ENCODE peak calls at places on chromosomes 13 and 19, in seven cellular contexts. F is cardiac muscle cell, B is PC-3, U is IMR-90, D is osteoblast, K is fibroblast of lung, G is AG04449. S is an unnamed sample.

GRCh38 chr13:106882222-106882621 is 314.3 kb upstream of the ARGLU1 start:
- DNase-seq in F (no peak), B (no peak), U (no peak), D (no peak), K (no peak), G (no peak), S (no peak)

GRCh38 chr19:1929051-1929742 is 11.8 kb upstream of the CSNK1G2 start:
- DNase-seq in F (peak), B (peak), U (peak), D (peak), K (peak), G (no peak), S (no peak)

GRCh38 chr19:49700563-49700962 is 9.6 kb downstream of the CPT1C start:
- DNase-seq in F (no peak), B (no peak), U (no peak), D (peak), K (no peak), G (no peak), S (no peak)

GRCh38 chr19:55113570-55114039 is 3.8 kb downstream of the PPP1R12C start:
- DNase-seq in F (peak), B (no peak), U (peak), D (peak), K (peak), G (peak), S (no peak)

GRCh38 chr19:40585677-40586422 is 9.2 kb downstream of the SHKBP1 start:
- DNase-seq in F (peak), B (peak), U (peak), D (peak), K (no peak), G (no peak), S (no peak)

GRCh38 chr13:97141564-97142005 is 80.5 kb upstream of the MBNL2 start:
- DNase-seq in F (peak), B (peak), U (peak), D (no peak), K (peak), G (peak), S (peak)

GRCh38 chr13:109879338-109879737 is 93.0 kb upstream of the IRS2 start:
- DNase-seq in F (no peak), B (no peak), U (no peak), D (no peak), K (no peak), G (no peak), S (no peak)

GRCh38 chr19:39237200-39238184 is 7.3 kb downstream of the IFNL3 start:
- DNase-seq in F (no peak), B (peak), U (no peak), D (peak), K (no peak), G (no peak), S (no peak)

GRCh38 chr13:107882708-107883560 is 332.4 kb downstream of the LIG4 start:
- DNase-seq in F (no peak), B (peak), U (no peak), D (no peak), K (no peak), G (no peak), S (no peak)

GRCh38 chr13:62629618-62630017 is 1214.0 kb upstream of the PCDH20 start:
- DNase-seq in F (no peak), B (no peak), U (no peak), D (no peak), K (no peak), G (no peak), S (no peak)

GRCh38 chr13:22103628-22104027 is 432.8 kb downstream of the FGF9 start:
- DNase-seq in F (no peak), B (no peak), U (peak), D (no peak), K (no peak), G (no peak), S (no peak)

GRCh38 chr13:37225414-37226047 is 120.1 kb upstream of the CSNK1A1L start:
- DNase-seq in F (peak), B (no peak), U (peak), D (peak), K (peak), G (peak), S (no peak)

GRCh38 chr19:19595171-19595701 is 23.3 kb downstream of the PBX4 start:
- DNase-seq in F (peak), B (peak), U (peak), D (peak), K (peak), G (no peak), S (no peak)

GRCh38 chr19:16273005-16273404 is 51.6 kb upstream of the KLF2 start:
- DNase-seq in F (peak), B (no peak), U (no peak), D (no peak), K (no peak), G (no peak), S (no peak)

GRCh38 chr13:30972888-30973377 is 40.5 kb downstream of the TEX26 start:
- DNase-seq in F (no peak), B (peak), U (peak), D (no peak), K (peak), G (no peak), S (no peak)

GRCh38 chr19:1259873-1260748 is 9.0 kb upstream of the CIRBP start:
- DNase-seq in F (no peak), B (no peak), U (no peak), D (peak), K (no peak), G (no peak), S (no peak)

GRCh38 chr13:113545455-113545930 is 39.1 kb upstream of the TFDP1 start:
- DNase-seq in F (peak), B (no peak), U (peak), D (peak), K (peak), G (no peak), S (no peak)

GRCh38 chr13:21929400-21929799 is 258.5 kb downstream of the FGF9 start:
- DNase-seq in F (no peak), B (no peak), U (no peak), D (no peak), K (no peak), G (no peak), S (no peak)

GRCh38 chr19:53908106-53908932 is 759 bp upstream of the CACNG7 start:
- DNase-seq in F (peak), B (peak), U (peak), D (peak), K (peak), G (no peak), S (no peak)

GRCh38 chr13:50796463-50796862 is 47.0 kb downstream of the DLEU7 start:
- DNase-seq in F (no peak), B (no peak), U (no peak), D (no peak), K (no peak), G (no peak), S (no peak)

GRCh38 chr13:80894930-80895329 is 554.0 kb upstream of the SPRY2 start:
- DNase-seq in F (no peak), B (no peak), U (no peak), D (no peak), K (peak), G (no peak), S (no peak)

GRCh38 chr19:18014197-18014596 is 6.2 kb downstream of the ARRDC2 start:
- DNase-seq in F (no peak), B (no peak), U (no peak), D (peak), K (no peak), G (no peak), S (no peak)

GRCh38 chr13:26721251-26721939 is 39.2 kb downstream of the GPR12 start:
- DNase-seq in F (no peak), B (no peak), U (no peak), D (peak), K (no peak), G (no peak), S (no peak)

GRCh38 chr13:28408235-28408848 is 86.6 kb downstream of the FLT1 start:
- DNase-seq in F (peak), B (no peak), U (no peak), D (no peak), K (no peak), G (no peak), S (no peak)

GRCh38 chr19:32330149-32330548 is 15.3 kb upstream of the ZNF507 start:
- DNase-seq in F (no peak), B (no peak), U (no peak), D (no peak), K (no peak), G (no peak), S (no peak)

GRCh38 chr13:114108141-114108761 is 24.2 kb downstream of the RASA3 start:
- DNase-seq in F (no peak), B (no peak), U (no peak), D (peak), K (no peak), G (no peak), S (no peak)

GRCh38 chr19:55487884-55488687 is at the start of gene SSC5D:
- DNase-seq in F (peak), B (no peak), U (peak), D (peak), K (peak), G (no peak), S (no peak)

GRCh38 chr19:13718733-13719132 is 45.6 kb upstream of the MRI1 start:
- DNase-seq in F (peak), B (peak), U (peak), D (peak), K (peak), G (peak), S (no peak)

GRCh38 chr19:43533546-43534304 is 737 bp downstream of the ZNF575 start:
- DNase-seq in F (peak), B (peak), U (peak), D (peak), K (peak), G (peak), S (peak)

GRCh38 chr19:5990289-5990797 is 12.4 kb upstream of the RANBP3 start:
- DNase-seq in F (no peak), B (peak), U (no peak), D (peak), K (no peak), G (no peak), S (no peak)

GRCh38 chr13:94660695-94661324 is 51.5 kb downstream of the SOX21 start:
- DNase-seq in F (peak), B (peak), U (peak), D (no peak), K (peak), G (no peak), S (no peak)

GRCh38 chr19:1315470-1316166 is 29.9 kb downstream of the EFNA2 start:
- DNase-seq in F (peak), B (peak), U (peak), D (peak), K (peak), G (no peak), S (no peak)

DNA sequence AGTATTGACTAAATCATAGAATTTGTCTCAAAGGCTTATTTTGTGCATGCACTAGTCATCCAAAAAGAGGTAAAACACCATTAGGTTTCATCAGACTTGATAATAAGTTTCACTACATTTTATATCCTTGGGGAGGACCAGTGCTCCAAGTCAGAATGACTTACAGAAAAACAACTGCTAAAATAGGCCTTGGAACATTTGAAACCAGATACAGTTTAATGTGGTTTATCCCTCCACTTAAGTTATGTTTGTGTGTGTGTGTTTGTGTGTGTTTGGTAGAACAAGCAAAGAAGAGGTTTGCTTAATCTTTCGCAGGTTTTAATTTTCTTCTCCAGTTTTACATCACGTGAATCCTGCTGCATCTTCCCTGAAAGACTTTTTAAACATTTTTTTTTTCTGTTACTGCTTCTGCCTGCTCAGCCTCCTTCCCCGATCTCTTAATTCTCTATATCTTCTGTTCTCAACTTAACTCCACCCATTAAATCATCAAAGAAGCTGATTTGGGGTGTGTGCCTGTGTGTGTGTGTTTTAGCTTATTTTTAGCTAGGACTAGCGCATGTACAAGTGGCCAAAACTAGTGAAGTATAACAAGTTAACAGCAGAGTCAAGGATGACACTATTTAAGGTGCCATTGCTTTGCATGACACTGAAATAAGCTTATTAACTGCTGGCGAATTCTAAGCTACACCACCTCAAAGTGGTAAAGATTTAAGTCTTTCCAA is 570.7 kb downstream of the PCDH9 start:
- DNase-seq in F (peak), B (no peak), U (no peak), D (no peak), K (peak), G (no peak), S (no peak)
- H3K4me3 ChIP-seq in F (no peak), B (peak), U (no peak), D (peak), K (no peak), G (no peak), S (no peak)

GRCh38 chr13:75151081-75151643 is 330.8 kb downstream of the TBC1D4 start:
- DNase-seq in F (peak), B (no peak), U (peak), D (no peak), K (peak), G (no peak), S (no peak)

GRCh38 chr13:75149781-75150180 is 332.2 kb downstream of the TBC1D4 start:
- DNase-seq in F (no peak), B (no peak), U (no peak), D (no peak), K (no peak), G (no peak), S (no peak)

GRCh38 chr13:75153386-75153785 is 328.6 kb downstream of the TBC1D4 start:
- DNase-seq in F (peak), B (no peak), U (no peak), D (no peak), K (no peak), G (no peak), S (no peak)

GRCh38 chr13:75153834-75154233 is 328.1 kb downstream of the TBC1D4 start:
- DNase-seq in F (peak), B (no peak), U (no peak), D (no peak), K (peak), G (no peak), S (no peak)
- H3K4me3 ChIP-seq in F (no peak), B (no peak), U (no peak), D (no peak), K (no peak), G (no peak), S (no peak)

GRCh38 chr19:36665832-36666231 is 805 bp downstream of the ZNF461 start:
- DNase-seq in F (no peak), B (no peak), U (no peak), D (no peak), K (no peak), G (no peak), S (no peak)
- H3K4me3 ChIP-seq in F (peak), B (peak), U (peak), D (peak), K (peak), G (peak), S (peak)

GRCh38 chr19:45509692-45510015 is 2.4 kb downstream of the VASP start:
- DNase-seq in F (no peak), B (no peak), U (no peak), D (no peak), K (no peak), G (no peak), S (no peak)
- H3K4me3 ChIP-seq in F (peak), B (peak), U (peak), D (peak), K (peak), G (peak), S (peak)

GRCh38 chr13:44921931-44922758 is 67.1 kb downstream of the NUFIP1 start:
- DNase-seq in F (peak), B (peak), U (peak), D (peak), K (peak), G (peak), S (peak)
- H3K4me3 ChIP-seq in F (no peak), B (no peak), U (no peak), D (no peak), K (no peak), G (no peak), S (no peak)

GRCh38 chr13:105663182-105663581 is 872.3 kb downstream of the EFNB2 start:
- DNase-seq in F (no peak), B (no peak), U (no peak), D (no peak), K (no peak), G (no peak), S (no peak)
- H3K4me3 ChIP-seq in F (no peak), B (no peak), U (no peak), D (no peak), K (no peak), G (no peak), S (no peak)

GRCh38 chr13:102798653-102799543 is at the start of the genes BIVM and POGLUT2:
- DNase-seq in F (peak), B (peak), U (peak), D (peak), K (peak), G (peak), S (peak)
- H3K4me3 ChIP-seq in F (peak), B (peak), U (peak), D (peak), K (peak), G (peak), S (peak)

GRCh38 chr19:11418166-11418517 is 972 bp downstream of the RGL3 start:
- DNase-seq in F (no peak), B (no peak), U (no peak), D (peak), K (no peak), G (no peak), S (no peak)
- H3K4me3 ChIP-seq in F (peak), B (peak), U (peak), D (peak), K (no peak), G (no peak), S (no peak)

S was measured in keratinocyte.